ENCODE peak calls at places on chromosomes 3 and 15, in five cellular contexts. V is endothelial cell of umbilical vein, F is GM23248, I is HepG2, C is MM.1S. W is an unnamed sample.

GRCh38 chr3:138078901-138079344 is 36.5 kb downstream of the DZIP1L start:
- DNase-seq in C (no peak), V (no peak), I (peak), F (peak), W (no peak)

GRCh38 chr3:53171827-53172505 is 11.0 kb downstream of the PRKCD start:
- DNase-seq in I (no peak), F (no peak), V (no peak), C (no peak), W (no peak)

GRCh38 chr3:88986834-88987233 is 120.6 kb upstream of the EPHA3 start:
- DNase-seq in F (peak), I (no peak), V (no peak), C (no peak), W (peak)

GRCh38 chr3:72702390-72702789 is 145.9 kb downstream of the SHQ1 start:
- DNase-seq in I (peak), V (no peak), C (no peak), F (no peak), W (no peak)

GRCh38 chr15:43939070-43939469 is 112.3 kb downstream of the WDR76 start:
- DNase-seq in F (peak), I (no peak), C (no peak), V (peak), W (no peak)

GRCh38 chr3:185069583-185070030 is 83.3 kb downstream of the C3orf70 start:
- DNase-seq in C (no peak), V (no peak), F (no peak), I (peak), W (no peak)

GRCh38 chr3:140420621-140421357 is 257.1 kb upstream of the TRIM42 start:
- DNase-seq in F (peak), V (peak), I (peak), C (no peak), W (peak)

GRCh38 chr3:16849240-16849639 is 35.5 kb upstream of the PLCL2 start:
- DNase-seq in C (peak), I (no peak), F (no peak), V (peak), W (no peak)

GRCh38 chr3:56593455-56594158 is 36.6 kb downstream of the CCDC66 start:
- DNase-seq in F (no peak), C (peak), V (no peak), I (no peak), W (no peak)

GRCh38 chr15:40693904-40694705 is 869 bp upstream of the RAD51 start:
- DNase-seq in C (peak), F (peak), I (peak), V (no peak), W (no peak)

GRCh38 chr15:68672251-68672650 is 93.5 kb downstream of the CORO2B start:
- DNase-seq in C (no peak), V (no peak), F (no peak), I (no peak), W (no peak)

GRCh38 chr3:63625161-63625560 is 27.3 kb upstream of the SNTN start:
- DNase-seq in I (no peak), F (peak), V (peak), C (no peak), W (no peak)

GRCh38 chr3:64188810-64189560 is 36.3 kb downstream of the PRICKLE2 start:
- DNase-seq in V (peak), F (peak), I (no peak), C (no peak), W (no peak)

GRCh38 chr3:195032106-195032759 is 238.7 kb downstream of the XXYLT1 start:
- DNase-seq in I (no peak), F (no peak), V (no peak), C (no peak), W (no peak)

GRCh38 chr15:101440846-101441590 is 48.5 kb downstream of the PCSK6 start:
- DNase-seq in V (no peak), I (no peak), C (no peak), F (peak), W (no peak)

GRCh38 chr15:27592036-27592725 is 506.9 kb downstream of the OCA2 start:
- DNase-seq in V (no peak), F (peak), C (peak), I (no peak), W (no peak)

GRCh38 chr3:26308454-26308853 is 314.1 kb upstream of the LRRC3B start:
- DNase-seq in I (no peak), V (no peak), C (no peak), F (no peak), W (no peak)

GRCh38 chr3:132629928-132630327 is 29.7 kb downstream of the ACAD11 start:
- DNase-seq in V (peak), F (peak), C (no peak), I (no peak), W (peak)

GRCh38 chr15:92915766-92916435 is 15.8 kb downstream of the CHD2 start:
- DNase-seq in I (no peak), F (no peak), V (peak), C (no peak), W (no peak)

GRCh38 chr3:98592345-98592935 is 971 bp downstream of the CPOX start:
- DNase-seq in I (no peak), F (peak), C (no peak), V (no peak), W (no peak)

GRCh38 chr15:79003301-79003700 is 58.5 kb upstream of the CTSH start:
- DNase-seq in I (no peak), F (peak), C (no peak), V (no peak), W (no peak)

GRCh38 chr3:123663977-123664376 is 79.1 kb upstream of the HACD2 start:
- DNase-seq in I (no peak), F (no peak), C (no peak), V (no peak), W (no peak)

GRCh38 chr3:67357610-67358458 is 296.6 kb downstream of the SUCLG2 start:
- DNase-seq in C (no peak), I (peak), V (peak), F (peak), W (no peak)

GRCh38 chr3:52299815-52300611 is 12.4 kb downstream of the GLYCTK start:
- DNase-seq in I (peak), C (no peak), F (peak), V (peak), W (no peak)

GRCh38 chr15:35279811-35280210 is 194.7 kb upstream of the NANOGP8 start:
- DNase-seq in V (no peak), C (no peak), I (no peak), F (peak), W (no peak)

GRCh38 chr3:182711261-182711683 is 82.0 kb upstream of the ATP11B start:
- DNase-seq in F (no peak), C (no peak), I (peak), V (no peak), W (no peak)

GRCh38 chr15:31393441-31394091 is 66.9 kb downstream of the KLF13 start:
- DNase-seq in C (no peak), F (no peak), V (no peak), I (no peak), W (no peak)

GRCh38 chr3:132626955-132627354 is 29.9 kb downstream of the ACKR4 start:
- DNase-seq in V (no peak), F (no peak), C (no peak), I (no peak), W (no peak)

GRCh38 chr3:157115069-157116006 is 44.6 kb downstream of the CCNL1 start:
- DNase-seq in I (no peak), F (peak), V (peak), C (no peak), W (no peak)

GRCh38 chr3:62159693-62160092 is 213.7 kb downstream of the FEZF2 start:
- DNase-seq in C (no peak), F (peak), I (no peak), V (peak), W (no peak)

GRCh38 chr3:126484148-126484547 is 8.5 kb upstream of the ZXDC start:
- DNase-seq in I (no peak), F (no peak), V (no peak), C (no peak), W (no peak)

DNA sequence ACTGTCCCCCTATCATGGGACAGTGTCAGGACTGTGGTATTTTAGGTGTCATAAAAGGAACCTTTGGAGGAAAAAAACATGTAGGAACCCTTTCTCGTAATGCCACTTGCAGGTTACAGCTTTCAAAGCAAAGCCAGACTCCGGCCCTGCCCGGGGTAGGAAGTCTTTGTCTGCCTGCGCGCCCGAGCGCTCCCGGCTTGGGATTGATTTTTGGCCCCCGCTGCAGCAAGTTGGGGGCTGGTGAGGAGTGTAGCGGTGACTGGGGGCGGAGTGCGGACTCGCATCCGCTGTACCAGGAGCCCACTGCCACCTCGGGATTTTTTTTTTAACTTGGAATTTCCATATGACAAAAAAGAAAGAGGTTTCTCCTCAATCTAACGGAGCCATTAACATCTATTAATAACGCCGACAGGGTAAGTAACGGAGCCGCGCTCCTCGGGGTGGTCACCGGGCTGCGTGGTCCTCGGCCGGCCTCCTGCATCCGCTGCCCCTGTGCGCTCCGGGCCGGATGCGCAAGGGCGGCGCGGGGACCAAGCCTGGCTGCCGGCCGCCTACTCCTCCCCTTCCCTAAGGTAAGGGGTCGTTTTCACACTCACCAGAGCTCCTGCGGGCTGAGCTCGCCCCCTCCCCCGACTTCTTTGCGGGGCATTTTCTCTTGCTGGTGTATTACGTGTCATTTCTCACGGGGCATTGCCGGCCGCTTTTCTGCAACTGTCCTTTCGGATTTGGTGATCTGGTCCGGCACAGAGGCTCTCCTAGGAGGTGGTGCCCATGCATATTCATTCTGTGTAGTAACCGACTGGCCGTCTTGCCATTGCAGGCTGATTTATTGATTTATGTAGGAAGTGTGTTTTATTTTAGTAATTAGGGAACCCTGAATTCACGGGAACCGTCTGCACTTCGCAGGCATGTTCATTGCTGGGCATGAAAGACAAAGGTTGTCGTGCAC is 219.8 kb upstream of the TOPAZ1 start:
- DNase-seq in F (peak), C (no peak), V (no peak), I (no peak), W (no peak)
- TF ChIP-seq EZH2 in F (peak), C (no peak), V (peak), I (peak), W (no peak)

DNA sequence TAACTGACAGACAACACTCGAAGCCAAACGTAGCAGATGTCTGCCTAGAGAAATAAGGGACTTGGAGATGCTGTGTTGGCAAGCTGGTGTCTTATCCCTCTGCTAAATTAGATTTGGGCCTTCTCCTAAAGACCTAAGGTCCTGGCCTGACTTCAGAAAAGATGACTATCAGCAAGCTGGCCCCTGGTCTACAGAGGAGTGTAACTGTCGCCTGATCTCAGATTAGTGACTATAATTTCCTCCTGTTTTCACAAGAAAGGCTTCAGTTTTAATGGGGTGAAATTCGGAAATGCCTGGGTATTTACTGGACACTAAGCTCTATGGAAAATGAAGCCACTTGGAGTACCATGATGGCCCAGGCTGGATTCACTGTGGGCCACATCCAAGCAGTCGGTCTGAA is 53.1 kb upstream of the SLC7A14 start:
- DNase-seq in C (no peak), I (no peak), F (no peak), V (no peak), W (no peak)
- H3K27ac ChIP-seq in C (no peak), I (no peak), F (no peak), V (no peak), W (no peak)

GRCh38 chr3:13249630-13250395 is 170.3 kb downstream of the NUP210 start:
- DNase-seq in C (no peak), I (no peak), V (no peak), F (no peak), W (no peak)

GRCh38 chr3:13253208-13253937 is 166.7 kb downstream of the NUP210 start:
- DNase-seq in F (no peak), C (no peak), V (no peak), I (no peak), W (no peak)

GRCh38 chr3:13254028-13254951 is 165.8 kb downstream of the NUP210 start:
- DNase-seq in V (no peak), I (peak), C (no peak), F (no peak), W (no peak)

GRCh38 chr3:13251166-13251892 is 168.8 kb downstream of the NUP210 start:
- DNase-seq in V (no peak), C (no peak), I (peak), F (no peak), W (no peak)

GRCh38 chr3:13252207-13252606 is 167.9 kb downstream of the NUP210 start:
- DNase-seq in C (no peak), I (no peak), F (no peak), V (no peak), W (no peak)
- TF ChIP-seq EZH2 in C (no peak), I (no peak), F (no peak), V (no peak), W (no peak)

GRCh38 chr3:47348411-47349154 is 32.2 kb upstream of the PTPN23 start:
- DNase-seq in I (no peak), V (no peak), F (no peak), C (no peak), W (no peak)
- H3K27ac ChIP-seq in I (no peak), V (no peak), F (no peak), C (no peak), W (no peak)

GRCh38 chr15:48646364-48646763 is 855 bp upstream of the FBN1 start:
- DNase-seq in C (no peak), F (no peak), V (no peak), I (no peak), W (no peak)
- TF ChIP-seq EZH2 in C (no peak), F (no peak), V (no peak), I (no peak), W (no peak)

GRCh38 chr3:178152988-178153387 is 383.2 kb upstream of the KCNMB2 start:
- DNase-seq in F (no peak), C (no peak), V (no peak), I (no peak), W (no peak)
- H3K27ac ChIP-seq in F (no peak), C (no peak), V (no peak), I (no peak), W (no peak)

GRCh38 chr3:27714692-27715453 is 7.2 kb downstream of the EOMES start:
- DNase-seq in V (no peak), I (peak), F (peak), C (no peak), W (no peak)
- TF ChIP-seq EZH2 in V (peak), I (no peak), F (no peak), C (no peak), W (no peak)

GRCh38 chr3:125110016-125110875 is 54.4 kb upstream of the HEG1 start:
- DNase-seq in V (no peak), I (no peak), C (no peak), F (peak), W (no peak)
- H3K27ac ChIP-seq in V (no peak), I (no peak), C (no peak), F (peak), W (no peak)